ENCODE peak calls at places on chromosomes 11 and 22, in six cellular contexts. D is Caco-2, V is BJ, B is Calu3, J is foreskin fibroblast, Z is epithelial cell of proximal tubule. R is an unnamed sample.

GRCh38 chr22:49185312-49185969 is 642.2 kb downstream of the BRD1 start:
- DNase-seq in J (no peak), B (no peak), V (no peak), Z (no peak), D (no peak), R (no peak)

GRCh38 chr11:110159491-110159890 is 66.3 kb downstream of the ZC3H12C start:
- DNase-seq in B (no peak), V (no peak), D (no peak), Z (no peak), J (no peak), R (no peak)

GRCh38 chr11:56848105-56848809 is 99.8 kb upstream of the OR9G4 start:
- DNase-seq in J (no peak), V (no peak), D (no peak), Z (no peak), B (no peak), R (no peak)

GRCh38 chr11:27524155-27524554 is 17.6 kb upstream of the LIN7C start:
- DNase-seq in V (peak), D (peak), J (peak), Z (peak), B (no peak), R (no peak)

GRCh38 chr22:35315141-35315854 is 15.6 kb downstream of the TOM1 start:
- DNase-seq in D (no peak), J (no peak), B (no peak), V (no peak), Z (no peak), R (no peak)

GRCh38 chr11:119337581-119338317 is 2.9 kb downstream of the C1QTNF5 start:
- DNase-seq in D (no peak), J (peak), B (no peak), V (no peak), Z (no peak), R (no peak)

GRCh38 chr22:32324505-32325415 is 32.9 kb upstream of the RFPL3 start:
- DNase-seq in D (no peak), Z (no peak), V (no peak), J (no peak), B (no peak), R (no peak)

GRCh38 chr22:25014896-25015755 is 62.6 kb downstream of the KIAA1671 start:
- DNase-seq in D (no peak), B (no peak), Z (no peak), V (no peak), J (no peak), R (no peak)

GRCh38 chr11:116579857-116580727 is 192.7 kb downstream of the BUD13 start:
- DNase-seq in D (peak), J (no peak), Z (no peak), V (no peak), B (no peak), R (peak)

DNA sequence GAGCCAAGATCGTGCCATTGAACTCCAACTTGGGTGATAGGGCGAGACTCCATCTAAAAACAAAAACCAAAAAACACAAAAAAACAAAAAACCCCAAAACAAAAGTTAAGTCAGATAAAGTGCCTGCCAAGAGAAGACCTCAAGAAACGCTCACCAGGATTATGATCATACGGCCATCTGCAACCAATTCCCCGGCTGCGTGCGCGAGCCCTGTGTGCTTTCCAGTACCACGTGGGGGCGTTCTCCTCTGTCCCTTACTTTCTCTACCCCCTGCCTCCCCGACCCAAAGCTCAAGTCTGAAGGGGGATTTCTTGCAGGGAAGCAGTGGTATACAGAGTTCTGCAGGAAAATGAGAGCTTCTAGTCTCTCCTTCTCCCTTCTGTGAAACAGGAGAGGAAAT is 10.5 kb upstream of the RPS19BP1 start:
- DNase-seq in D (peak), V (no peak), B (no peak), Z (no peak), J (no peak), R (no peak)
- TF ChIP-seq CTCF in D (peak), V (peak), B (peak), Z (peak), J (peak), R (peak)

GRCh38 chr11:114026355-114026754 is 33.2 kb upstream of the ZBTB16 start:
- DNase-seq in J (no peak), B (no peak), D (peak), V (no peak), Z (no peak), R (no peak)
- TF ChIP-seq CTCF in J (no peak), B (no peak), D (peak), V (no peak), Z (peak), R (no peak)

DNA sequence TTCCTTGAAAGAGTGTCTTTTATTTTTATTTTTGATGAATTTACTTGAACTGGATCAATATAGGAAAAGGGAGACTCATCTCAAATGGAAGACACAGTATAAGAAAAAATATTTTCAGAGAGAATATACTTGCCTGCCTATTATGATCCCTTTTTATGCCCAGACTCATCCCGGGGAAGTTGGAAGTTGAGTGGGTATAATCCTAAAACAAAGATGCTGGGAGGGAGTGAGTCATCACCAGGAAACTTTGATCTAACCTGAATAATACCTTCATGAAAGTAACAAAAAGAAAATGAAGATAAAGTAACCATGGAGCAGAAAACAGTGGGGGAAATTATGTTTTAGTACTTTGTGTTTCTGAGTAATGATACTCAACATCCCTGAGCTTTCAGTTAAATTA is 1514.0 kb downstream of the FAM181B start:
- DNase-seq in V (no peak), D (no peak), J (no peak), B (no peak), Z (no peak), R (no peak)
- TF ChIP-seq CTCF in V (no peak), D (no peak), J (no peak), B (no peak), Z (no peak), R (no peak)

DNA sequence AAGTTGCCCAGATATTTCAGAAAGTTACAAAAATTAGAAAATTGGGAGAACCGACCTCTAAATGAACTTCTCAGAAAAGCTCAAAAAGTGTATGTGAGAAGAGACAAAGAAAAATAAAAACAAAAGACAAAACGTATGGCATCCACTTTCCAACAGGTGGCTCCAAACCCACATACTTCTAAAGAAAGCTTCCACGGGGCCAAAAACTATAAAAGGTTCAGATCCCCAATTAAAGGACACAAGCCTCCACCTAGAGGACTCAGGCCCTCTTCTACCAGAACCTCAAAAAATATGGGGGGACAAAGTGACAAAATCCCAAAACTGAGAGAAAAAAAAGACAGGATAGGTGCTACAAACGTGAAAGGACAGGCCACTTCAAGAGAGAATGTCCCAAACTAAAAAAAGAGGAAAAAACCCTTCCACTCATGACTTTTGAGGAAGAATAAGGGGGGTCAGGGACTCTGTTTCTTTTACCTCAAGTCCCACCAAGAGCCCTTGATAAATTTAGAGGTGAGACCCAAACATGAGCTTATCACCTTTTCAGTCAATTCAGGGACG is 8.8 kb downstream of the SCGB2A1 start:
- DNase-seq in Z (no peak), V (no peak), D (peak), B (peak), J (no peak), R (peak)
- TF ChIP-seq CTCF in Z (peak), V (peak), D (peak), B (peak), J (peak), R (peak)

DNA sequence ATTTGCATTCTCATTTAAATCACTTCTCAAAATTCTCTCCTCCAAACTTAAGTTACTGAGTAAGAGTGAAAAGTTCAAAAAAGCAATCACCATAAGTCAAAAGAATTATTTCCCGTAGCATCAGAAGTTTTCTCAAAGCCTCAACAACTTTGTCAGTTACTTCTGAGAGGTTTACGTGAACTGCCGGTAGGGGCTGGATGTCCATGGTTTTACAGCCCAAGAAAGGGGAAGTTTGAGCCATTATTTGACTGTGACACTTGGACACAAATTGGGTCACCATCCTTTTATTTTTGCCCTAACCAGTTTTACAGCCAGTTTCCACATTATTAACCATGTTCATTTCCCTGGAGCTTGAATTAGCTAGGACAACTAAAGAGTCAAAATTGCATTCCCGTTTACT is 7.5 kb downstream of the POU2AF3 start:
- DNase-seq in V (no peak), D (no peak), Z (no peak), J (no peak), B (no peak), R (no peak)
- TF ChIP-seq CTCF in V (no peak), D (no peak), Z (no peak), J (no peak), B (no peak), R (no peak)

DNA sequence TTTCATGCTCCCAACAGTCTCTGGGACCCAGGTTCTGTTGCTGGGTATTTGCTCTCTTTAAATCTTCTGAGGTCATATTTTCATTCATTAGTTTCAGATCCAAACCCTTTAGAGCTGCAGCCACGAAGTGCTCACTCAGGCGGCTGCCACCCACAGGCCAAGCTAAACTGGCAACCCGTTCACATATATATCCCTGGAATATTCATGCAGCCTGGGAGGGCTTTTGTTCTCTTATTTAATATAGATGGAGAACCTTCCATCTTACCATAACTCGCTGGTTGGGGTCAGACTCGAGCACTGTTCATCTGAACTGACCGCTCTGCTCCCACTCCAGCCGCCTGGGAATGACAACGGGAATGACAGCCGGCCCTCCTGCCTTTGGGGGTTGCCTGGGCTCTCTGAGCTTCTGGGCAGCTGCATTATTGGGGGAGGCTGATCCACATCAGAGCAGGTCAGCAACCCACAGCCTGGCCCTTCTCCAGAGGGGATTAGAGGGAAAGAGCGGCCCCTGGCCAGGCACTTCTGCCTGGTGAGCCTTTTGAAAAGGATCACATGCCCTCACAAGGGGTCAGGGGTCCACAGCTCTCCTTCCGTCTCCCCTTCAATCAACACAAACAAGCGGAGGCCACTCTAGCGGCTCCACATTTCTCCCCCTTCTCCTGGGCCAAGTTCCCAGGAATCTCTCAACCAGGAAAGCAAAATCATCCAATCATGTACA is 11.9 kb downstream of the TMEM184B start:
- DNase-seq in Z (no peak), J (no peak), B (no peak), D (no peak), V (no peak), R (no peak)
- TF ChIP-seq CTCF in Z (peak), J (no peak), B (no peak), D (no peak), V (peak), R (peak)

GRCh38 chr11:75241906-75242644 is 1.5 kb downstream of the TPBGL start:
- DNase-seq in J (no peak), Z (no peak), B (no peak), V (no peak), D (no peak), R (no peak)
- TF ChIP-seq CTCF in J (no peak), Z (no peak), B (no peak), V (no peak), D (no peak), R (no peak)

GRCh38 chr11:19805346-19805745 is 92.7 kb downstream of the NAV2 start:
- DNase-seq in B (no peak), D (no peak), Z (no peak), J (no peak), V (no peak), R (no peak)
- TF ChIP-seq CTCF in B (no peak), D (no peak), Z (no peak), J (no peak), V (no peak), R (no peak)

DNA sequence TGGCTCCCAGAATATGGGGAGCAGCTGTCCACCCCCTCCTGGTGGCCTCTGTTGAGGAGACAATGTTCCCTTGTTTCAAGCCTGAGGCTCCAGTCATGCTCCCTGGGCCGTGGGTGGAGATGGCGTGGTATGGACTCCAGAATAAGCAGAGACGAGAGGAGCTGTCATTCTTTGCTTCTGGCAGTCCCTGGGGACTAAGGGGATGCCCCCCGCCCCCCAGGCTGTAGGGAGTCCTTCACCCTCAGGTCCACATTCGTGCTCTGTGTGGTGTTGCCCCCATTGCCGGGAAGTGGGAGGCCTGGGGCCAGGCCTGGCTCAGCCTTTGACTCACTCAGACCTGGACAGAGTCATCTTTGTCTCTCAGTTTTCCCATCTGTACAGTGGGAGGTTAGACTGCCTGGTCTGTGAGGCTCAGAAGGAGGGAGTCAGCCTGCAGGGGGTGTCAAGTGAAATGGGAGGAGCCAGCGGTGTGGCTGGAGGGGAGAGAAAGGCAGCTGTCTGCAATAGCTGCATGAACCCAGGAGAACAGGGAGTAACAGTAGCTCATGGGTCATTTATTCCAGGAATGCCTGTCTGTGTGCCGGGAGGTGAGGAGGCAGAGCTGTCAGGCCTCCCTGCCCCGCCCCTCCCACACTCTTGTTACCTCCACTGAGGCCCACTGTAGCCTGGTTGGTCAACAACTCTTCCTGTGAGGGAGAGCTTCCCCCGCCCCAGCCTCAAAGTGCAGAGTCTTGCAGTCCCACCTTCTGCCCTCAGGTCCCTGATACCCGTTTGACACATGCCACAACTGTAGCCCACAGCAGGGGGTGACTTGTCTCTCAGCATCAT is 6.3 kb downstream of the ARHGEF17 start:
- DNase-seq in Z (peak), J (peak), V (no peak), B (no peak), D (peak), R (peak)
- TF ChIP-seq CTCF in Z (peak), J (no peak), V (peak), B (no peak), D (no peak), R (peak)

GRCh38 chr11:123057604-123058305 is 4.2 kb downstream of the HSPA8 start:
- DNase-seq in D (no peak), Z (no peak), J (no peak), B (no peak), V (no peak), R (no peak)
- TF ChIP-seq CTCF in D (no peak), Z (no peak), J (no peak), B (no peak), V (no peak), R (no peak)

R was measured in GM13977.